ENCODE peak calls at places on chromosomes 3 and 15, in eight cellular contexts. H, P, W, N, M, F, Y and V are unnamed samples.

GRCh38 chr3:186930143-186930638 is at the start of gene ST6GAL1:
- DNase-seq in H (no peak), P (peak), W (peak), N (peak), M (peak), F (peak), Y (peak), V (peak)

GRCh38 chr3:158703566-158703965 is 28.7 kb downstream of the RARRES1 start:
- DNase-seq in H (no peak), P (no peak), W (peak), N (no peak), M (no peak), F (no peak), Y (no peak), V (no peak)

GRCh38 chr3:50165388-50166308 is 10.5 kb downstream of the SEMA3F start:
- DNase-seq in H (no peak), P (no peak), W (no peak), N (no peak), M (no peak), F (peak), Y (peak), V (no peak)

GRCh38 chr3:54822206-54822605 is 105.7 kb downstream of the LRTM1 start:
- DNase-seq in H (no peak), P (no peak), W (peak), N (no peak), M (no peak), F (peak), Y (peak), V (no peak)

GRCh38 chr3:145620002-145620401 is 541.0 kb downstream of the PLOD2 start:
- DNase-seq in H (no peak), P (no peak), W (no peak), N (no peak), M (no peak), F (no peak), Y (no peak), V (no peak)

GRCh38 chr3:52220380-52221026 is 4.9 kb downstream of the TLR9 start:
- DNase-seq in H (peak), P (peak), W (peak), N (peak), M (peak), F (peak), Y (peak), V (peak)

GRCh38 chr3:71130516-71131384 is 452.8 kb downstream of the FOXP1 start:
- DNase-seq in H (no peak), P (no peak), W (peak), N (peak), M (peak), F (peak), Y (peak), V (no peak)

GRCh38 chr15:51924146-51925068 is 47.2 kb downstream of the LEO1 start:
- DNase-seq in H (no peak), P (no peak), W (peak), N (no peak), M (no peak), F (no peak), Y (no peak), V (peak)

GRCh38 chr3:142896201-142896755 is 7.4 kb upstream of the PCOLCE2 start:
- DNase-seq in H (no peak), P (no peak), W (peak), N (no peak), M (no peak), F (no peak), Y (peak), V (no peak)

GRCh38 chr15:62901087-62901486 is 141.5 kb upstream of the TPM1 start:
- DNase-seq in H (no peak), P (no peak), W (no peak), N (no peak), M (no peak), F (no peak), Y (no peak), V (no peak)

GRCh38 chr3:134029734-134030381 is at the start of gene SLCO2A1:
- DNase-seq in H (no peak), P (peak), W (no peak), N (peak), M (no peak), F (no peak), Y (peak), V (peak)

GRCh38 chr3:53234130-53234840 is 21.5 kb downstream of the TKT start:
- DNase-seq in H (no peak), P (no peak), W (no peak), N (no peak), M (no peak), F (no peak), Y (no peak), V (no peak)

GRCh38 chr15:67068724-67069400 is 3.5 kb downstream of the SMAD3 start:
- DNase-seq in H (no peak), P (peak), W (no peak), N (no peak), M (no peak), F (no peak), Y (peak), V (peak)